ENCODE peak calls at places on chromosomes 11 and 22, in ten cellular contexts. K is endothelial cell, F is NCI-H2081, W is erythroblast, X is A549, N is HT1080, E is iris pigment epithelial cell, T is MM.1S, P is HS-5, V is left cardiac atrium. G is an unnamed sample.

GRCh38 chr11:108486828-108487227 is 11.4 kb downstream of the POGLUT3 start:
- DNase-seq in K (no peak), F (no peak), W (no peak), X (no peak), N (no peak), E (no peak), T (no peak), P (no peak), V (no peak), G (no peak)

GRCh38 chr11:79362821-79363220 is 78.0 kb downstream of the TENM4 start:
- DNase-seq in K (no peak), F (no peak), W (no peak), X (no peak), N (no peak), E (no peak), T (no peak), P (no peak), V (no peak), G (no peak)

GRCh38 chr22:37141476-37141875 is 8.2 kb downstream of the IL2RB start:
- DNase-seq in K (no peak), F (no peak), W (no peak), X (no peak), N (no peak), E (no peak), T (no peak), P (no peak), V (no peak), G (no peak)

GRCh38 chr22:36296690-36297089 is 43.8 kb downstream of the APOL1 start:
- DNase-seq in K (no peak), F (no peak), W (no peak), X (no peak), N (no peak), E (no peak), T (no peak), P (no peak), V (no peak), G (no peak)

GRCh38 chr22:29112102-29112501 is 39.3 kb downstream of the KREMEN1 start:
- DNase-seq in K (no peak), F (peak), W (no peak), X (no peak), N (no peak), E (no peak), T (no peak), P (no peak), V (no peak), G (no peak)

GRCh38 chr11:29534831-29535230 is 482.0 kb downstream of the KCNA4 start:
- DNase-seq in K (no peak), F (no peak), W (no peak), X (no peak), N (peak), E (no peak), T (no peak), P (peak), V (no peak), G (no peak)

GRCh38 chr22:39618996-39619530 is 48.5 kb downstream of the CACNA1I start:
- DNase-seq in K (no peak), F (no peak), W (no peak), X (no peak), N (no peak), E (no peak), T (no peak), P (no peak), V (no peak), G (no peak)

GRCh38 chr11:69483696-69484426 is 2.4 kb downstream of the LINC01488 start:
- DNase-seq in K (no peak), F (no peak), W (no peak), X (no peak), N (no peak), E (no peak), T (no peak), P (no peak), V (peak), G (no peak)

GRCh38 chr11:9150944-9151343 is 59.5 kb upstream of the SCUBE2 start:
- DNase-seq in K (no peak), F (no peak), W (no peak), X (no peak), N (peak), E (peak), T (no peak), P (no peak), V (no peak), G (no peak)

GRCh38 chr11:108768370-108768769 is 103.5 kb downstream of the DDX10 start:
- DNase-seq in K (no peak), F (no peak), W (no peak), X (no peak), N (no peak), E (peak), T (no peak), P (no peak), V (no peak), G (no peak)

GRCh38 chr11:102304686-102305085 is 12.6 kb upstream of the BIRC3 start:
- DNase-seq in K (no peak), F (no peak), W (no peak), X (no peak), N (no peak), E (no peak), T (no peak), P (no peak), V (no peak), G (no peak)

GRCh38 chr11:68275721-68276488 is 4.1 kb upstream of the C11orf24 start:
- DNase-seq in K (no peak), F (no peak), W (no peak), X (peak), N (no peak), E (no peak), T (no peak), P (no peak), V (no peak), G (no peak)

GRCh38 chr11:2077061-2077802 is 62.0 kb downstream of the IGF2 start:
- DNase-seq in K (no peak), F (no peak), W (no peak), X (peak), N (peak), E (peak), T (no peak), P (peak), V (no peak), G (no peak)

GRCh38 chr11:17021550-17021949 is 7.3 kb upstream of the PLEKHA7 start:
- DNase-seq in K (no peak), F (no peak), W (no peak), X (no peak), N (no peak), E (no peak), T (no peak), P (no peak), V (no peak), G (no peak)

GRCh38 chr11:87453531-87454089 is 415.9 kb downstream of the TMEM135 start:
- DNase-seq in K (no peak), F (no peak), W (no peak), X (no peak), N (no peak), E (no peak), T (peak), P (no peak), V (no peak), G (no peak)

GRCh38 chr11:64409707-64410395 is 50.9 kb downstream of the RPS6KA4 start:
- DNase-seq in K (no peak), F (no peak), W (no peak), X (no peak), N (no peak), E (peak), T (no peak), P (no peak), V (no peak), G (no peak)

GRCh38 chr22:25818541-25818940 is 76.6 kb downstream of the MYO18B start:
- DNase-seq in K (no peak), F (no peak), W (no peak), X (no peak), N (no peak), E (no peak), T (no peak), P (no peak), V (no peak), G (no peak)

GRCh38 chr11:103210543-103210942 is 101.3 kb downstream of the DYNC2H1 start:
- DNase-seq in K (no peak), F (no peak), W (no peak), X (no peak), N (no peak), E (no peak), T (no peak), P (no peak), V (no peak), G (no peak)

GRCh38 chr11:84103096-84103495 is 816.9 kb upstream of the CCDC90B start:
- DNase-seq in K (no peak), F (no peak), W (no peak), X (no peak), N (no peak), E (no peak), T (no peak), P (no peak), V (no peak), G (no peak)

GRCh38 chr11:119721129-119722120 is 7.6 kb downstream of the NECTIN1 start:
- DNase-seq in K (peak), F (peak), W (peak), X (peak), N (peak), E (no peak), T (no peak), P (no peak), V (no peak), G (no peak)

GRCh38 chr22:36445158-36445668 is 36.2 kb downstream of the TXN2 start:
- DNase-seq in K (no peak), F (peak), W (no peak), X (no peak), N (peak), E (peak), T (no peak), P (no peak), V (peak), G (no peak)

GRCh38 chr11:45142241-45142885 is 4.1 kb upstream of the PRDM11 start:
- DNase-seq in K (no peak), F (no peak), W (no peak), X (no peak), N (no peak), E (peak), T (no peak), P (no peak), V (no peak), G (no peak)

GRCh38 chr11:4683020-4683419 is 14.6 kb downstream of the OR51E2 start:
- DNase-seq in K (no peak), F (no peak), W (no peak), X (no peak), N (peak), E (peak), T (no peak), P (peak), V (no peak), G (no peak)

GRCh38 chr11:59182457-59183151 is 10.7 kb downstream of the DTX4 start:
- DNase-seq in K (no peak), F (no peak), W (peak), X (peak), N (no peak), E (no peak), T (no peak), P (no peak), V (no peak), G (no peak)

GRCh38 chr11:78782725-78783124 is 208.1 kb upstream of the NARS2 start:
- DNase-seq in K (no peak), F (no peak), W (no peak), X (no peak), N (no peak), E (no peak), T (no peak), P (no peak), V (no peak), G (no peak)

GRCh38 chr11:65680192-65680743 is 17.6 kb upstream of the RELA start:
- DNase-seq in K (no peak), F (no peak), W (no peak), X (no peak), N (no peak), E (no peak), T (no peak), P (no peak), V (no peak), G (no peak)

GRCh38 chr11:28836285-28837081 is 728.3 kb downstream of the METTL15 start:
- DNase-seq in K (no peak), F (peak), W (no peak), X (peak), N (peak), E (peak), T (no peak), P (peak), V (no peak), G (no peak)

GRCh38 chr22:17842386-17842785 is 68.1 kb upstream of the BID start:
- DNase-seq in K (no peak), F (no peak), W (no peak), X (no peak), N (no peak), E (no peak), T (peak), P (no peak), V (peak), G (no peak)

GRCh38 chr22:37107779-37108621 is 1.5 kb downstream of the TMPRSS6 start:
- DNase-seq in K (no peak), F (no peak), W (no peak), X (no peak), N (no peak), E (no peak), T (no peak), P (no peak), V (no peak), G (no peak)

G was measured in right atrium auricular region.